ENCODE peak calls at places on chromosomes 5 and 9, in five cellular contexts. K is NCI-H2029, Y is cardiac fibroblast, T is RPMI8226, J is nucleus accumbens. O is an unnamed sample.

GRCh38 chr9:105193560-105193959 is 50.9 kb upstream of the SLC44A1 start:
- DNase-seq in K (no peak), J (no peak), T (no peak), Y (no peak), O (no peak)

GRCh38 chr9:561430-561829 is 280.1 kb upstream of the DMRT1 start:
- DNase-seq in T (no peak), J (no peak), K (no peak), Y (no peak), O (no peak)

GRCh38 chr9:93591706-93592388 is 15.5 kb downstream of the PHF2 start:
- DNase-seq in J (no peak), K (no peak), Y (no peak), T (no peak), O (no peak)

GRCh38 chr5:172389578-172390112 is 64.7 kb downstream of the SH3PXD2B start:
- DNase-seq in Y (no peak), J (no peak), T (no peak), K (no peak), O (no peak)

GRCh38 chr9:119366909-119367690 is 2.1 kb downstream of the BRINP1 start:
- DNase-seq in K (no peak), J (no peak), Y (no peak), T (no peak), O (no peak)

GRCh38 chr5:14268236-14268701 is 125.1 kb downstream of the TRIO start:
- DNase-seq in Y (peak; percentile 89), J (no peak), T (no peak), K (no peak), O (no peak)

GRCh38 chr5:150067405-150067960 is 18.9 kb downstream of the CSF1R start:
- DNase-seq in J (no peak), Y (no peak), K (no peak), T (no peak), O (no peak)

GRCh38 chr5:121273818-121274433 is 577.8 kb upstream of the FTMT start:
- DNase-seq in J (no peak), Y (peak; percentile 95), K (no peak), T (no peak), O (no peak)

GRCh38 chr5:142627371-142628217 is 58.3 kb downstream of the FGF1 start:
- DNase-seq in J (peak; percentile 29), K (peak; percentile 74), T (no peak), Y (no peak), O (no peak)

GRCh38 chr5:9903806-9904205 is 273.7 kb upstream of the TAS2R1 start:
- DNase-seq in Y (peak; percentile 59), J (no peak), K (peak; percentile 67), T (no peak), O (no peak)

GRCh38 chr5:145697251-145698016 is 137.7 kb downstream of the PRELID2 start:
- DNase-seq in Y (peak; percentile 81), T (peak; percentile 42), K (no peak), J (no peak), O (no peak)

GRCh38 chr9:129712595-129713524 is 40.0 kb downstream of the PTGES start:
- DNase-seq in Y (peak; percentile 86), J (peak; percentile 17), K (no peak), T (no peak), O (no peak)

GRCh38 chr5:177370488-177371119 is 12.9 kb downstream of the RGS14 start:
- DNase-seq in J (no peak), K (peak; percentile 76), T (no peak), Y (peak; percentile 81), O (peak; percentile 32)

GRCh38 chr5:159682623-159683022 is 233.7 kb upstream of the ADRA1B start:
- DNase-seq in T (no peak), K (no peak), Y (peak; percentile 33), J (no peak), O (no peak)

GRCh38 chr9:4422495-4422894 is 67.8 kb upstream of the SLC1A1 start:
- DNase-seq in Y (no peak), T (no peak), J (no peak), K (no peak), O (no peak)

GRCh38 chr5:150036513-150036912 is 36.0 kb downstream of the HMGXB3 start:
- DNase-seq in K (no peak), J (no peak), Y (peak; percentile 98), T (no peak), O (no peak)

GRCh38 chr5:72392326-72392733 is 72.2 kb downstream of the PTCD2 start:
- DNase-seq in J (no peak), Y (no peak), T (no peak), K (no peak), O (no peak)

GRCh38 chr9:73023025-73023541 is 70.2 kb upstream of the ALDH1A1 start:
- DNase-seq in T (peak; percentile 37), Y (peak; percentile 82), K (peak; percentile 54), J (no peak), O (no peak)

GRCh38 chr5:91651704-91652103 is 268.6 kb upstream of the ARRDC3 start:
- DNase-seq in T (no peak), Y (no peak), K (peak; percentile 37), J (no peak), O (no peak)

GRCh38 chr9:6055213-6055612 is 39.8 kb upstream of the RANBP6 start:
- DNase-seq in T (peak; percentile 76), J (no peak), Y (peak; percentile 99), K (peak; percentile 14), O (no peak)

GRCh38 chr5:80319702-80320101 is at the start of gene SPZ1:
- DNase-seq in J (no peak), Y (no peak), T (no peak), K (no peak), O (no peak)

GRCh38 chr9:124869466-124869985 is 7.6 kb downstream of the ARPC5L start:
- DNase-seq in K (no peak), J (no peak), T (no peak), Y (no peak), O (no peak)

GRCh38 chr5:34709861-34710673 is 53.9 kb downstream of the RAI14 start:
- DNase-seq in J (no peak), Y (peak; percentile 94), K (no peak), T (no peak), O (no peak)